ENCODE peak calls at places on chromosome 10, in six cellular contexts. F is NCI-H1417 treated with DMSO at 0.1 percent for 48 hours; O is activated CD8-positive, alpha-beta T cell treated with anti-CD3 and anti-CD28 coated beads for 36 hours; U is HTR-8/SVneo; Z is iris pigment epithelial cell; J is midbrain. K is an unnamed sample.

GRCh38 chr10:7449063-7449695 is 38.3 kb upstream of the SFMBT2 start:
- DNase-seq in J (no peak), O (no peak), Z (no peak), F (no peak), U (no peak), K (no peak)

GRCh38 chr10:47195274-47195885 is 104.6 kb upstream of the GDF10 start:
- DNase-seq in J (no peak), Z (no peak), F (no peak), U (no peak), O (peak; percentile 63), K (no peak)

GRCh38 chr10:77041636-77042258 is 595.9 kb downstream of the KCNMA1 start:
- DNase-seq in F (no peak), U (no peak), J (no peak), Z (peak; percentile 3), O (peak; percentile 44), K (peak; percentile 16)

GRCh38 chr10:77613476-77614130 is 24.0 kb downstream of the KCNMA1 start:
- DNase-seq in Z (peak; percentile 25), F (no peak), O (no peak), U (no peak), J (peak; percentile 20), K (no peak)

GRCh38 chr10:3781458-3782098 is 3.4 kb downstream of the KLF6 start:
- DNase-seq in O (peak; percentile 65), Z (peak; percentile 72), U (no peak), F (no peak), J (peak; percentile 27), K (no peak)

GRCh38 chr10:16856092-16856491 is 38.9 kb upstream of the RSU1 start:
- DNase-seq in J (no peak), F (no peak), U (no peak), O (no peak), Z (no peak), K (no peak)

GRCh38 chr10:78957471-78958039 is 111.2 kb upstream of the ZMIZ1 start:
- DNase-seq in Z (peak; percentile 32), F (no peak), O (no peak), U (no peak), J (no peak), K (no peak)

GRCh38 chr10:110395350-110396283 is 90.9 kb upstream of the SMNDC1 start:
- DNase-seq in Z (peak; percentile 100), U (peak; percentile 54), J (no peak), O (peak; percentile 81), F (no peak), K (no peak)

GRCh38 chr10:128160335-128160734 is 34.1 kb upstream of the MKI67 start:
- DNase-seq in O (no peak), F (no peak), J (no peak), U (no peak), Z (no peak), K (no peak)

GRCh38 chr10:69651362-69651761 is 21.3 kb downstream of the FAM241B start:
- DNase-seq in Z (no peak), O (no peak), J (no peak), U (no peak), F (no peak), K (no peak)

GRCh38 chr10:97350138-97350537 is 15.6 kb upstream of the FRAT2 start:
- DNase-seq in O (no peak), U (no peak), F (no peak), J (no peak), Z (no peak), K (no peak)

GRCh38 chr10:82206831-82207230 is 331.8 kb downstream of the NRG3 start:
- DNase-seq in Z (no peak), J (no peak), U (no peak), F (no peak), O (no peak), K (no peak)

GRCh38 chr10:1638889-1639418 is 98.4 kb downstream of the ADARB2 start:
- DNase-seq in U (no peak), O (no peak), F (no peak), Z (no peak), J (no peak), K (no peak)

GRCh38 chr10:95415631-95416031 is 124.8 kb upstream of the PDLIM1 start:
- DNase-seq in J (no peak), Z (no peak), F (no peak), U (no peak), O (no peak), K (no peak)

GRCh38 chr10:99394761-99395386 is 35.5 kb downstream of the GOT1 start:
- DNase-seq in F (no peak), J (no peak), U (no peak), Z (no peak), O (no peak), K (no peak)

GRCh38 chr10:77125231-77125630 is 512.4 kb downstream of the KCNMA1 start:
- DNase-seq in Z (no peak), J (no peak), F (no peak), O (no peak), U (no peak), K (no peak)

GRCh38 chr10:83612050-83612449 is 527.3 kb upstream of the GHITM start:
- DNase-seq in F (no peak), Z (peak; percentile 64), U (no peak), O (no peak), J (no peak), K (no peak)

GRCh38 chr10:9602930-9603459 is 1414.7 kb upstream of the CELF2 start:
- DNase-seq in U (no peak), J (no peak), F (no peak), O (no peak), Z (no peak), K (no peak)

GRCh38 chr10:88848499-88848898 is 3.1 kb downstream of the ANKRD22 start:
- DNase-seq in F (no peak), U (peak; percentile 10), O (no peak), J (no peak), Z (peak; percentile 85), K (no peak)

GRCh38 chr10:101176577-101176976 is 45.5 kb downstream of the TLX1 start:
- DNase-seq in O (no peak), Z (no peak), J (no peak), F (no peak), U (no peak), K (no peak)

GRCh38 chr10:101903827-101904520 is 60.4 kb upstream of the KCNIP2 start:
- DNase-seq in F (no peak), J (peak; percentile 33), U (no peak), O (peak; percentile 62), Z (no peak), K (peak; percentile 47)

GRCh38 chr10:124557167-124557566 is 95.5 kb downstream of the LHPP start:
- DNase-seq in J (no peak), F (no peak), Z (no peak), O (no peak), U (no peak), K (no peak)

GRCh38 chr10:114963908-114964307 is 25.9 kb downstream of the TRUB1 start:
- DNase-seq in Z (no peak), O (no peak), U (no peak), F (no peak), J (no peak), K (no peak)

GRCh38 chr10:76902949-76903348 is 734.7 kb downstream of the KCNMA1 start:
- DNase-seq in O (peak; percentile 30), U (peak; percentile 22), F (no peak), J (no peak), Z (peak; percentile 6), K (peak; percentile 80)

GRCh38 chr10:69438531-69439349 is 12.5 kb upstream of the TSPAN15 start:
- DNase-seq in F (no peak), O (no peak), Z (peak; percentile 47), U (peak; percentile 65), J (no peak), K (peak; percentile 41)

GRCh38 chr10:9215121-9215520 is 1160.6 kb downstream of the GATA3 start:
- DNase-seq in O (no peak), F (no peak), J (no peak), U (no peak), Z (no peak), K (no peak)

GRCh38 chr10:70462349-70462984 is 16.1 kb upstream of the PALD1 start:
- DNase-seq in O (no peak), J (peak; percentile 76), Z (no peak), F (no peak), U (no peak), K (no peak)

GRCh38 chr10:93871805-93872204 is 22.0 kb upstream of the SLC35G1 start:
- DNase-seq in O (no peak), U (no peak), Z (no peak), F (no peak), J (no peak), K (peak; percentile 21)

GRCh38 chr10:89389254-89389653 is 3.2 kb upstream of the IFIT1 start:
- DNase-seq in O (no peak), Z (no peak), U (peak; percentile 34), J (peak; percentile 64), F (no peak), K (no peak)

GRCh38 chr10:69757553-69758309 is 44.0 kb upstream of the COL13A1 start:
- DNase-seq in O (no peak), U (no peak), F (no peak), J (peak; percentile 27), Z (peak; percentile 50), K (no peak)

GRCh38 chr10:68598978-68599753 is 39.0 kb downstream of the TET1 start:
- DNase-seq in Z (peak; percentile 89), J (no peak), U (no peak), O (no peak), F (no peak), K (peak; percentile 12)

GRCh38 chr10:17066801-17067200 is 62.8 kb downstream of the CUBN start:
- DNase-seq in Z (no peak), J (no peak), F (no peak), O (no peak), U (no peak), K (no peak)

GRCh38 chr10:43228783-43229207 is 38.1 kb downstream of the RASGEF1A start:
- DNase-seq in Z (no peak), U (no peak), F (no peak), O (peak; percentile 38), J (no peak), K (no peak)

GRCh38 chr10:9922123-9922685 is 1095.5 kb upstream of the CELF2 start:
- DNase-seq in U (no peak), F (no peak), O (no peak), J (no peak), Z (no peak), K (no peak)

GRCh38 chr10:114131094-114131493 is 42.9 kb downstream of the CCDC186 start:
- DNase-seq in Z (no peak), U (no peak), J (no peak), F (no peak), O (no peak), K (no peak)

GRCh38 chr10:79322616-79323566 is 24.4 kb upstream of the PPIF start:
- DNase-seq in U (peak; percentile 47), J (peak; percentile 9), Z (peak; percentile 90), O (peak; percentile 93), F (no peak), K (no peak)

GRCh38 chr10:13528138-13528874 is 508 bp downstream of the BEND7 start:
- DNase-seq in U (no peak), O (no peak), F (no peak), Z (peak; percentile 5), J (peak; percentile 23), K (peak; percentile 16)

GRCh38 chr10:14648042-14648765 is 126.5 kb downstream of the FAM107B start:
- DNase-seq in U (no peak), J (peak; percentile 78), F (peak; percentile 84), Z (peak; percentile 78), O (peak; percentile 81), K (peak; percentile 54)